ENCODE peak calls at places on chromosomes 11 and 22, in five cellular contexts. One of them, this sample, is unnamed.
A peak's percentile ranks its signal among the peaks of the same experiment; 100 is the strongest.

GRCh38 chr11:33329705-33330329 is 72.6 kb downstream of the HIPK3 start:
- DNase-seq in effector memory CD4-positive, alpha-beta T cell: peak; percentile 14
- DNase-seq in caudate nucleus: peak; percentile 12
- DNase-seq in GM23338: peak; percentile 73
- DNase-seq in right atrium auricular region: no peak
- DNase-seq in this sample: peak; percentile 22

GRCh38 chr11:18064450-18065048 is 18.5 kb upstream of the TPH1 start:
- DNase-seq in caudate nucleus: no peak
- DNase-seq in GM23338: no peak
- DNase-seq in right atrium auricular region: no peak
- DNase-seq in effector memory CD4-positive, alpha-beta T cell: no peak
- DNase-seq in this sample: no peak

GRCh38 chr22:42289671-42290269 is 19.3 kb upstream of the TCF20 start:
- DNase-seq in GM23338: no peak
- DNase-seq in right atrium auricular region: no peak
- DNase-seq in effector memory CD4-positive, alpha-beta T cell: no peak
- DNase-seq in caudate nucleus: no peak
- DNase-seq in this sample: peak; percentile 45

GRCh38 chr11:78149646-78150045 is 10.2 kb upstream of the ALG8 start:
- DNase-seq in GM23338: no peak
- DNase-seq in effector memory CD4-positive, alpha-beta T cell: no peak
- DNase-seq in caudate nucleus: peak; percentile 25
- DNase-seq in right atrium auricular region: no peak
- DNase-seq in this sample: no peak

GRCh38 chr11:13140028-13140870 is 131.1 kb downstream of the RASSF10 start:
- DNase-seq in caudate nucleus: no peak
- DNase-seq in effector memory CD4-positive, alpha-beta T cell: no peak
- DNase-seq in GM23338: no peak
- DNase-seq in right atrium auricular region: no peak
- DNase-seq in this sample: no peak

GRCh38 chr11:1194231-1194976 is 28.5 kb upstream of the MUC5B start:
- DNase-seq in GM23338: no peak
- DNase-seq in effector memory CD4-positive, alpha-beta T cell: no peak
- DNase-seq in caudate nucleus: no peak
- DNase-seq in right atrium auricular region: no peak
- DNase-seq in this sample: no peak

GRCh38 chr11:76336597-76336996 is 44.3 kb downstream of the THAP12 start:
- DNase-seq in right atrium auricular region: no peak
- DNase-seq in GM23338: no peak
- DNase-seq in caudate nucleus: no peak
- DNase-seq in effector memory CD4-positive, alpha-beta T cell: no peak
- DNase-seq in this sample: no peak

GRCh38 chr22:42338502-42338901 is 68.0 kb upstream of the TCF20 start:
- DNase-seq in effector memory CD4-positive, alpha-beta T cell: no peak
- DNase-seq in GM23338: no peak
- DNase-seq in right atrium auricular region: no peak
- DNase-seq in caudate nucleus: peak; percentile 21
- DNase-seq in this sample: no peak

GRCh38 chr22:24410110-24410856 is 17.1 kb upstream of the ADORA2A start:
- DNase-seq in GM23338: no peak
- DNase-seq in caudate nucleus: no peak
- DNase-seq in effector memory CD4-positive, alpha-beta T cell: no peak
- DNase-seq in right atrium auricular region: no peak
- DNase-seq in this sample: no peak

GRCh38 chr11:59145534-59145933 is 2.9 kb downstream of the FAM111A start:
- DNase-seq in caudate nucleus: no peak
- DNase-seq in effector memory CD4-positive, alpha-beta T cell: no peak
- DNase-seq in right atrium auricular region: no peak
- DNase-seq in GM23338: no peak
- DNase-seq in this sample: no peak

GRCh38 chr22:49925525-49926128 is 7.2 kb downstream of the CRELD2 start:
- DNase-seq in GM23338: no peak
- DNase-seq in caudate nucleus: no peak
- DNase-seq in effector memory CD4-positive, alpha-beta T cell: peak; percentile 72
- DNase-seq in right atrium auricular region: no peak
- DNase-seq in this sample: no peak

DNA sequence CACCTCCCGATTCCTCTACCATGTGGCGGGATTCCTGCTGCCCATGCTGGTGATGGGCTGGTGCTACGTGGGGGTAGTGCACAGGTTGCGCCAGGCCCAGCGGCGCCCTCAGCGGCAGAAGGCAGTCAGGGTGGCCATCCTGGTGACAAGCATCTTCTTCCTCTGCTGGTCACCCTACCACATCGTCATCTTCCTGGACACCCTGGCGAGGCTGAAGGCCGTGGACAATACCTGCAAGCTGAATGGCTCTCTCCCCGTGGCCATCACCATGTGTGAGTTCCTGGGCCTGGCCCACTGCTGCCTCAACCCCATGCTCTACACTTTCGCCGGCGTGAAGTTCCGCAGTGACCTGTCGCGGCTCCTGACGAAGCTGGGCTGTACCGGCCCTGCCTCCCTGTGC is 10.5 kb downstream of the CXCR5 start:
- DNase-seq in right atrium auricular region: no peak
- DNase-seq in caudate nucleus: no peak
- DNase-seq in effector memory CD4-positive, alpha-beta T cell: no peak
- DNase-seq in GM23338: no peak
- DNase-seq in this sample: peak; percentile 64
- H3K27ac ChIP-seq in right atrium auricular region: no peak overlapping the region
- H3K27ac ChIP-seq in caudate nucleus: no peak overlapping the region
- H3K27ac ChIP-seq in effector memory CD4-positive, alpha-beta T cell: peak overlapping the region; percentile 87
- H3K27ac ChIP-seq in GM23338: no peak overlapping the region
- H3K27ac ChIP-seq in this sample: no peak overlapping the region

GRCh38 chr11:64743591-64744543 is at the start of gene RASGRP2:
- DNase-seq in right atrium auricular region: peak; percentile 81
- DNase-seq in effector memory CD4-positive, alpha-beta T cell: peak; percentile 77
- DNase-seq in GM23338: peak; percentile 81
- DNase-seq in caudate nucleus: peak; percentile 45
- DNase-seq in this sample: peak; percentile 92

GRCh38 chr11:64742940-64743590 is 877 bp downstream of the RASGRP2 start:
- DNase-seq in GM23338: peak; percentile 70
- DNase-seq in caudate nucleus: peak; percentile 30
- DNase-seq in right atrium auricular region: peak; percentile 76
- DNase-seq in effector memory CD4-positive, alpha-beta T cell: peak; percentile 69
- DNase-seq in this sample: peak; percentile 91

GRCh38 chr11:64745523-64746328 is 1.8 kb upstream of the RASGRP2 start:
- DNase-seq in GM23338: peak; percentile 90
- DNase-seq in caudate nucleus: no peak
- DNase-seq in effector memory CD4-positive, alpha-beta T cell: peak; percentile 68
- DNase-seq in right atrium auricular region: peak; percentile 92
- DNase-seq in this sample: peak; percentile 94

GRCh38 chr11:64745219-64745522 is 1.2 kb upstream of the RASGRP2 start:
- DNase-seq in right atrium auricular region: peak; percentile 80
- DNase-seq in caudate nucleus: no peak
- DNase-seq in GM23338: peak; percentile 70
- DNase-seq in effector memory CD4-positive, alpha-beta T cell: peak; percentile 72
- DNase-seq in this sample: peak; percentile 94

GRCh38 chr11:64744544-64745218 is 739 bp upstream of the RASGRP2 start:
- DNase-seq in caudate nucleus: peak; percentile 19
- DNase-seq in right atrium auricular region: no peak
- DNase-seq in effector memory CD4-positive, alpha-beta T cell: peak; percentile 36
- DNase-seq in GM23338: no peak
- DNase-seq in this sample: peak; percentile 71
- H3K27ac ChIP-seq in caudate nucleus: peak overlapping the region; percentile 82
- H3K27ac ChIP-seq in right atrium auricular region: peak overlapping the region; percentile 93
- H3K27ac ChIP-seq in effector memory CD4-positive, alpha-beta T cell: peak overlapping the region; percentile 98
- H3K27ac ChIP-seq in GM23338: no peak overlapping the region
- H3K27ac ChIP-seq in this sample: peak overlapping the region; percentile 91

GRCh38 chr22:40058265-40058664 is 63.5 kb downstream of the FAM83F start:
- DNase-seq in caudate nucleus: peak; percentile 61
- DNase-seq in GM23338: peak; percentile 49
- DNase-seq in right atrium auricular region: no peak
- DNase-seq in effector memory CD4-positive, alpha-beta T cell: no peak
- DNase-seq in this sample: peak; percentile 59
- H3K27ac ChIP-seq in caudate nucleus: no peak overlapping the region
- H3K27ac ChIP-seq in GM23338: no peak overlapping the region
- H3K27ac ChIP-seq in right atrium auricular region: peak overlapping the region; percentile 4
- H3K27ac ChIP-seq in effector memory CD4-positive, alpha-beta T cell: no peak overlapping the region
- H3K27ac ChIP-seq in this sample: no peak overlapping the region

GRCh38 chr11:62496676-62497075 is 49.9 kb downstream of the AHNAK start:
- DNase-seq in caudate nucleus: no peak
- DNase-seq in effector memory CD4-positive, alpha-beta T cell: no peak
- DNase-seq in GM23338: no peak
- DNase-seq in right atrium auricular region: no peak
- DNase-seq in this sample: no peak
- H3K27ac ChIP-seq in caudate nucleus: peak overlapping the region; percentile 15
- H3K27ac ChIP-seq in effector memory CD4-positive, alpha-beta T cell: no peak overlapping the region
- H3K27ac ChIP-seq in GM23338: no peak overlapping the region
- H3K27ac ChIP-seq in right atrium auricular region: no peak overlapping the region
- H3K27ac ChIP-seq in this sample: no peak overlapping the region

GRCh38 chr22:39997421-39997820 is 2.7 kb downstream of the FAM83F start:
- DNase-seq in caudate nucleus: no peak
- DNase-seq in GM23338: no peak
- DNase-seq in effector memory CD4-positive, alpha-beta T cell: no peak
- DNase-seq in right atrium auricular region: no peak
- DNase-seq in this sample: no peak
- H3K27ac ChIP-seq in caudate nucleus: no peak overlapping the region
- H3K27ac ChIP-seq in GM23338: peak overlapping the region; percentile 85
- H3K27ac ChIP-seq in effector memory CD4-positive, alpha-beta T cell: no peak overlapping the region
- H3K27ac ChIP-seq in right atrium auricular region: no peak overlapping the region
- H3K27ac ChIP-seq in this sample: no peak overlapping the region

DNA sequence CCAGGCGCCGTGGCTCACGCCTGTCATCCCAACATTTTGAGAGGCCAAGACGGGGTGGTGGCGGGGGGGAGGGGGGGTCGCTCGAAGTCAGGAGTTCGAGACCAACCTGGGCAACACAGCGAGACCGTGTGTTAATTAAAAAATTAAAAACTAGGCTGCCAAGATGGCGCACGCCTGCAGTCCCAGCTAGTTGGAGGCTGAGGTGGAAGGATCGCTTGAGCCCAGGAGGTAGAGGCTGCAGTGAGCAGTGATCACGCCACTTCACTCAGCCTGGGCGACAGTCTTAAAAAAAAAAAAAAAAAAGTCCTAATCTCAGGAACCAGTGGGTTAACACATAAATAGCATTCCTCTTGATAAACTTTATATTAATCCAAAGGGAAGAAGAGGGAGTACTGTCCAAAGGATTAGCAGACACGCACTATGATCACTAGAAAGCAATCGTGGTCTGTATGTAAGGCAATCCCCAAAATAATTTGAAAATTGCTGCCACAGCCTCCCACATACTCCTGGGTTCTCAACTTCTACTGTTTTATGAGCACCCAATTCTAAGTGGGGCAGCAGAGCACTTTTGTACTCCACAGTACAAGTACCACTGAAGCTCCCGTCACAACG is 585 bp downstream of the PUS3 start:
- DNase-seq in effector memory CD4-positive, alpha-beta T cell: no peak
- DNase-seq in caudate nucleus: no peak
- DNase-seq in right atrium auricular region: no peak
- DNase-seq in GM23338: no peak
- DNase-seq in this sample: no peak
- H3K27ac ChIP-seq in effector memory CD4-positive, alpha-beta T cell: peak overlapping the region; percentile 79
- H3K27ac ChIP-seq in caudate nucleus: peak overlapping the region; percentile 72
- H3K27ac ChIP-seq in right atrium auricular region: peak overlapping the region; percentile 69
- H3K27ac ChIP-seq in GM23338: peak overlapping the region; percentile 20
- H3K27ac ChIP-seq in this sample: peak overlapping the region; percentile 72

GRCh38 chr11:6778518-6778917 is 4.3 kb upstream of the OR2AG1 start:
- DNase-seq in right atrium auricular region: no peak
- DNase-seq in effector memory CD4-positive, alpha-beta T cell: no peak
- DNase-seq in GM23338: no peak
- DNase-seq in caudate nucleus: no peak
- DNase-seq in this sample: no peak
- H3K27ac ChIP-seq in right atrium auricular region: no peak overlapping the region
- H3K27ac ChIP-seq in effector memory CD4-positive, alpha-beta T cell: no peak overlapping the region
- H3K27ac ChIP-seq in GM23338: no peak overlapping the region
- H3K27ac ChIP-seq in caudate nucleus: no peak overlapping the region
- H3K27ac ChIP-seq in this sample: no peak overlapping the region

GRCh38 chr11:31875861-31876625 is 64.9 kb upstream of the PAX6 start:
- DNase-seq in GM23338: peak; percentile 64
- DNase-seq in right atrium auricular region: no peak
- DNase-seq in effector memory CD4-positive, alpha-beta T cell: no peak
- DNase-seq in caudate nucleus: no peak
- DNase-seq in this sample: no peak
- H3K27ac ChIP-seq in GM23338: no peak overlapping the region
- H3K27ac ChIP-seq in right atrium auricular region: no peak overlapping the region
- H3K27ac ChIP-seq in effector memory CD4-positive, alpha-beta T cell: no peak overlapping the region
- H3K27ac ChIP-seq in caudate nucleus: no peak overlapping the region
- H3K27ac ChIP-seq in this sample: no peak overlapping the region

DNA sequence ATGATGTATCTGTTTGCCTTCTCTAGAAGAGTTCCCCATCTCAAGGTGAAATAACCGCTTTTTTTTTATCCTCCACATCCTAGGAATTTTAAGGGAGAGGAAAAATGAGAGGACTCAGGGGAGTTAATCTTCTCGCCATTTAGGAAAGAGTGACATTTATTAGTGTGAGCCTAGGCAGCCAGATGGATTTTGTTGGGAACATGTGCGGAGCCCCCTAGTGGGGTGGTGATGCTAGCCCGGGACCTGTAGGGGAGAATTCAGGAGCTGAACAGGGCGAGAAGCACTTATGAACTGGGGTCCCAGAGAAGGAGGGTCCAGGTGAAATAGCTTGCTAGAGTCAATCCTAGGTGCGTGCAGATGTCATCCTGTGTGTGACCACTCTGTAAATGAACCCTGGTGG is 10.7 kb downstream of the IL17RA start:
- DNase-seq in GM23338: peak; percentile 76
- DNase-seq in effector memory CD4-positive, alpha-beta T cell: no peak
- DNase-seq in right atrium auricular region: no peak
- DNase-seq in caudate nucleus: no peak
- DNase-seq in this sample: no peak
- H3K27ac ChIP-seq in GM23338: no peak overlapping the region
- H3K27ac ChIP-seq in effector memory CD4-positive, alpha-beta T cell: no peak overlapping the region
- H3K27ac ChIP-seq in right atrium auricular region: no peak overlapping the region
- H3K27ac ChIP-seq in caudate nucleus: no peak overlapping the region
- H3K27ac ChIP-seq in this sample: no peak overlapping the region

GRCh38 chr11:69320756-69321741 is 27.1 kb downstream of the MYEOV start:
- DNase-seq in right atrium auricular region: no peak
- DNase-seq in GM23338: no peak
- DNase-seq in effector memory CD4-positive, alpha-beta T cell: no peak
- DNase-seq in caudate nucleus: no peak
- DNase-seq in this sample: no peak

GRCh38 chr11:69321877-69322350 is 28.0 kb downstream of the MYEOV start:
- DNase-seq in right atrium auricular region: no peak
- DNase-seq in caudate nucleus: no peak
- DNase-seq in effector memory CD4-positive, alpha-beta T cell: no peak
- DNase-seq in GM23338: no peak
- DNase-seq in this sample: no peak

GRCh38 chr11:69319255-69320106 is 25.5 kb downstream of the MYEOV start:
- DNase-seq in GM23338: no peak
- DNase-seq in effector memory CD4-positive, alpha-beta T cell: no peak
- DNase-seq in caudate nucleus: no peak
- DNase-seq in right atrium auricular region: no peak
- DNase-seq in this sample: no peak

GRCh38 chr11:69318093-69318420 is 24.1 kb downstream of the MYEOV start:
- DNase-seq in right atrium auricular region: no peak
- DNase-seq in caudate nucleus: no peak
- DNase-seq in GM23338: no peak
- DNase-seq in effector memory CD4-positive, alpha-beta T cell: no peak
- DNase-seq in this sample: no peak

GRCh38 chr11:69320326-69320725 is 26.4 kb downstream of the MYEOV start:
- DNase-seq in effector memory CD4-positive, alpha-beta T cell: no peak
- DNase-seq in caudate nucleus: no peak
- DNase-seq in right atrium auricular region: no peak
- DNase-seq in GM23338: no peak
- DNase-seq in this sample: no peak
- H3K27ac ChIP-seq in effector memory CD4-positive, alpha-beta T cell: no peak overlapping the region
- H3K27ac ChIP-seq in caudate nucleus: no peak overlapping the region
- H3K27ac ChIP-seq in right atrium auricular region: no peak overlapping the region
- H3K27ac ChIP-seq in GM23338: no peak overlapping the region
- H3K27ac ChIP-seq in this sample: no peak overlapping the region